ENCODE peak calls at places on chromosomes 7 and 10, in nine cellular contexts. X, Z, A, I, C, P, F, R and J are unnamed samples.
A peak's percentile ranks its signal among the peaks of the same experiment; 100 is the strongest.

GRCh38 chr10:79055100-79055782 is 13.5 kb upstream of the ZMIZ1 start:
- DNase-seq in X (no peak), Z (peak; percentile 9), A (no peak), I (no peak), C (no peak), P (no peak), F (no peak), R (peak; percentile 48), J (no peak)

GRCh38 chr7:3277604-3278572 is 23.2 kb upstream of the SDK1 start:
- DNase-seq in X (no peak), Z (no peak), A (no peak), I (no peak), C (no peak), P (no peak), F (no peak), R (no peak), J (no peak)

GRCh38 chr7:9029671-9030070 is 596.3 kb downstream of the NXPH1 start:
- DNase-seq in X (no peak), Z (no peak), A (no peak), I (no peak), C (no peak), P (no peak), F (no peak), R (no peak), J (no peak)

GRCh38 chr7:91243591-91244368 is 20.5 kb upstream of the FZD1 start:
- DNase-seq in X (no peak), Z (no peak), A (peak; percentile 59), I (no peak), C (no peak), P (no peak), F (no peak), R (no peak), J (no peak)

GRCh38 chr7:97215556-97215955 is 98.1 kb downstream of the SDHAF3 start:
- DNase-seq in X (no peak), Z (peak; percentile 73), A (no peak), I (no peak), C (no peak), P (no peak), F (no peak), R (no peak), J (no peak)

GRCh38 chr10:35124540-35124939 is 2.1 kb upstream of the CREM start:
- DNase-seq in X (no peak), Z (no peak), A (no peak), I (no peak), C (no peak), P (no peak), F (no peak), R (no peak), J (no peak)

GRCh38 chr7:47622946-47623640 is 41.2 kb upstream of the TNS3 start:
- DNase-seq in X (peak; percentile 45), Z (no peak), A (peak; percentile 97), I (no peak), C (no peak), P (no peak), F (no peak), R (no peak), J (no peak)

GRCh38 chr10:352476-353235 is 217.4 kb downstream of the ZMYND11 start:
- DNase-seq in X (no peak), Z (peak; percentile 29), A (no peak), I (no peak), C (no peak), P (no peak), F (no peak), R (no peak), J (no peak)

GRCh38 chr7:130242198-130243014 is 24.3 kb upstream of the CPA2 start:
- DNase-seq in X (peak; percentile 75), Z (peak; percentile 71), A (peak; percentile 82), I (no peak), C (peak; percentile 25), P (peak; percentile 51), F (peak; percentile 50), R (peak; percentile 88), J (peak; percentile 49)

GRCh38 chr7:97064972-97065587 is 40.4 kb upstream of the DLX5 start:
- DNase-seq in X (peak; percentile 20), Z (no peak), A (peak; percentile 58), I (no peak), C (no peak), P (peak; percentile 37), F (peak; percentile 54), R (no peak), J (peak; percentile 17)

GRCh38 chr7:150373049-150373801 is 4.6 kb downstream of the REPIN1 start:
- DNase-seq in X (peak; percentile 77), Z (no peak), A (no peak), I (no peak), C (no peak), P (no peak), F (no peak), R (no peak), J (no peak)
- TF ChIP-seq POLR2A in X (no peak), Z (no peak), A (no peak), I (no peak), C (no peak), P (no peak), F (no peak), R (no peak), J (no peak)

GRCh38 chr7:158824028-158824427 is 5.3 kb downstream of the ESYT2 start:
- DNase-seq in X (no peak), Z (no peak), A (no peak), I (no peak), C (peak; percentile 58), P (no peak), F (no peak), R (no peak), J (no peak)
- TF ChIP-seq POLR2A in X (no peak), Z (no peak), A (no peak), I (no peak), C (no peak), P (no peak), F (no peak), R (no peak), J (no peak)

GRCh38 chr10:69449841-69450240 is 1.4 kb upstream of the TSPAN15 start:
- DNase-seq in X (peak; percentile 75), Z (peak; percentile 56), A (peak; percentile 13), I (no peak), C (peak; percentile 42), P (peak; percentile 69), F (peak; percentile 76), R (no peak), J (peak; percentile 77)

GRCh38 chr10:69452676-69453415 is 1.6 kb downstream of the TSPAN15 start:
- DNase-seq in X (no peak), Z (no peak), A (no peak), I (no peak), C (no peak), P (no peak), F (no peak), R (no peak), J (no peak)

GRCh38 chr10:69451784-69452251 is 553 bp downstream of the TSPAN15 start:
- DNase-seq in X (peak; percentile 79), Z (no peak), A (no peak), I (no peak), C (no peak), P (no peak), F (no peak), R (no peak), J (no peak)

GRCh38 chr10:69453759-69454158 is 2.5 kb downstream of the TSPAN15 start:
- DNase-seq in X (peak; percentile 66), Z (no peak), A (no peak), I (no peak), C (no peak), P (no peak), F (no peak), R (no peak), J (no peak)

DNA sequence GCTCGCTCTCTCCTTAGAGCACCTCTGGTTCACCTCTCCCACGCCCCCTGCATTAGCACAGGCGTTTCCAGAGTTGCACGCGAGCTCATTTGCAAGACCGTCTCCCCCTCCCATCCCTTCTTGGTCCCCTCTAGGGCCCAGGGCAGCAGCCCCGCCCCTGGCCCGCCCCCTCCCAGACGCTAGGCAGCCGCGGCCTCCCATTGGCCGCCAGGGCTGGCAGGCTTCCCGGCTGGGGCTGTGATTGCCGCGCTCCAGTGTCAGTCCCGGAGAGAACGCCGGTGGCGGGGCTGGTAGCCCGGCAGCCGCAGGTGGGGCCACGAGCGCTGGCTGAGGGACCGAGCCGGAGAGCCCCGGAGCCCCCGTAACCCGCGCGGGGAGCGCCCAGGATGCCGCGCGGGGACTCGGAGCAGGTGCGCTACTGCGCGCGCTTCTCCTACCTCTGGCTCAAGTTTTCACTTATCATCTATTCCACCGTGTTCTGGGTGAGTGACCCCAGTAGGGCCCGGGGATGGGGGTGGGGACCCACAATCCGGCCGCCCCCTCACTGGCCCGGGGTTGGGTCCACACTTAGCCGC is at the start of gene TSPAN15:
- DNase-seq in X (peak; percentile 92), Z (peak; percentile 85), A (peak; percentile 46), I (no peak), C (peak; percentile 65), P (peak; percentile 78), F (peak; percentile 87), R (peak; percentile 96), J (peak; percentile 72)
- TF ChIP-seq POLR2A in X (no peak), Z (peak; percentile 50), A (no peak), I (peak; percentile 64), C (peak; percentile 81), P (peak; percentile 39), F (no peak), R (no peak), J (no peak)

GRCh38 chr7:118794419-118794818 is 569.9 kb downstream of the ANKRD7 start:
- DNase-seq in X (no peak), Z (no peak), A (no peak), I (no peak), C (no peak), P (no peak), F (no peak), R (no peak), J (no peak)
- TF ChIP-seq POLR2A in X (no peak), Z (no peak), A (no peak), I (no peak), C (no peak), P (no peak), F (no peak), R (no peak), J (no peak)

DNA sequence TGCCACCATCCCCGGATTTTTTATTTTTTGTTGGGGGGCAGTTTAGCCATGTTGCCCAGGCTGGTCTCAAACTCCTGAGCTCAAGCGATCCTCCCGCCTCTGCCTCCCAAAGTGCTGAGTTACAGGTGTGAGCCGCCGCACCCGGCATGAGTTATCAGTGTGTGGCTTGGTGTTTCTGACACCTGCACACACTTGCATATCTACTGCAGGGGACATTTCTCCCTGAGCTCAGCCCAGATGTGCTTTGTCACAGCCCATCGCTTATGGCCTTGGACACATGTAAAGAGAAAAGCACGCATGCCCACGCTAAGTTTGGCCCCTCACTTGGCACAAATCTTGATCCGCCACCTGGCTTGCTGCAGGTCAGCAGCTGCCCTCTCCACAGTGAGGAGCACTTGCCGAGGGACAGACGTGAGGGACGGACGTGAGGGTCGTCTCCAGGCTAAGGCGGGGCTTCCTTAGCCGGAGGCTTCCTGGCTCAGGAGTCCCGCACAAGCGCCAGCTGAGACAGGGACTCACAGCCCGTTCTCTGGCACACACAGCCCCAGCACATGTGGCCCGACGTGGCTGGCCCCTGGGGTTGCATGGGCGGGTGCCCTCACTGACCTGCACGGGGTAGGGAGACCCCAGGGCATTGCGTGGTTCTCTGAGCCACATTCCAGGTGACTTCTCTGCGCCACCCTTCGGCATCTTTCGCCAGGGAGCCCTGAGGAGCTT is 11.8 kb downstream of the CYP2W1 start:
- DNase-seq in X (no peak), Z (no peak), A (no peak), I (no peak), C (no peak), P (no peak), F (no peak), R (no peak), J (no peak)
- TF ChIP-seq POLR2A in X (no peak), Z (no peak), A (no peak), I (no peak), C (no peak), P (no peak), F (no peak), R (no peak), J (no peak)

GRCh38 chr7:64902806-64903721 is at the start of gene ZNF273:
- DNase-seq in X (peak; percentile 92), Z (peak; percentile 95), A (peak; percentile 84), I (peak; percentile 77), C (peak; percentile 96), P (peak; percentile 78), F (peak; percentile 85), R (peak; percentile 99), J (peak; percentile 59)
- TF ChIP-seq POLR2A in X (peak; percentile 70), Z (peak; percentile 44), A (peak; percentile 70), I (peak; percentile 77), C (peak; percentile 38), P (peak; percentile 35), F (peak; percentile 29), R (no peak), J (peak; percentile 83)